ENCODE peak calls at places on chromosomes 13 and 19, in ten cellular contexts. H is choroid plexus epithelial cell; Q is GM23338; O is IMR-90; J is retina; N is GM23248; G is ascending aorta; L is nucleus accumbens; I is activated naive CD4-positive, alpha-beta T cell; E is brain microvascular endothelial cell. B is an unnamed sample.

GRCh38 chr19:21487969-21488368 is 17.4 kb upstream of the ZNF429 start:
- DNase-seq in N (no peak), H (no peak), Q (no peak), E (no peak), I (no peak), J (no peak), O (no peak), G (no peak), L (no peak), B (no peak)

GRCh38 chr19:3576696-3577443 is 4.1 kb downstream of the HMG20B start:
- DNase-seq in J (peak; percentile 79), H (peak; percentile 69), L (peak; percentile 29), O (peak; percentile 43), E (no peak), G (no peak), I (no peak), N (peak; percentile 90), Q (peak; percentile 88), B (no peak)

GRCh38 chr19:10831980-10832658 is 3.9 kb downstream of the TMED1 start:
- DNase-seq in J (no peak), H (no peak), O (no peak), E (no peak), L (no peak), N (no peak), G (no peak), I (no peak), Q (no peak), B (no peak)

GRCh38 chr13:28622286-28622685 is 36.6 kb upstream of the POMP start:
- DNase-seq in Q (no peak), G (peak; percentile 71), H (no peak), E (no peak), I (no peak), O (no peak), L (no peak), N (no peak), J (no peak), B (no peak)

GRCh38 chr13:72726721-72727416 is 560 bp downstream of the MZT1 start:
- DNase-seq in E (peak; percentile 13), H (peak; percentile 23), J (no peak), N (peak; percentile 66), I (peak; percentile 30), O (no peak), G (peak; percentile 66), Q (peak; percentile 75), L (no peak), B (peak; percentile 58)

GRCh38 chr13:72990883-72991282 is 67.9 kb upstream of the KLF5 start:
- DNase-seq in Q (no peak), L (no peak), J (no peak), O (peak; percentile 2), N (no peak), G (no peak), E (no peak), H (no peak), I (no peak), B (no peak)

GRCh38 chr19:19547674-19548345 is 9.7 kb downstream of the CILP2 start:
- DNase-seq in N (no peak), G (no peak), L (no peak), I (no peak), Q (no peak), E (no peak), H (no peak), O (no peak), J (no peak), B (no peak)

GRCh38 chr13:96294930-96295657 is 205.2 kb downstream of the HS6ST3 start:
- DNase-seq in Q (peak; percentile 81), N (no peak), I (no peak), O (no peak), G (no peak), L (no peak), H (no peak), J (no peak), E (no peak), B (no peak)

GRCh38 chr13:29484796-29485195 is 110.7 kb downstream of the SLC7A1 start:
- DNase-seq in E (no peak), I (no peak), Q (no peak), G (peak; percentile 5), H (no peak), J (no peak), L (no peak), O (no peak), N (no peak), B (no peak)

GRCh38 chr13:99709134-99709533 is 207.9 kb downstream of the TM9SF2 start:
- DNase-seq in J (no peak), N (no peak), O (no peak), E (no peak), I (no peak), L (no peak), Q (no peak), G (no peak), H (no peak), B (no peak)

GRCh38 chr19:44212250-44212864 is at the start of gene ZNF227:
- DNase-seq in J (peak; percentile 96), G (peak; percentile 97), I (peak; percentile 72), N (peak; percentile 97), Q (peak; percentile 98), H (peak; percentile 95), E (peak; percentile 91), O (peak; percentile 97), L (peak; percentile 79), B (peak; percentile 89)

GRCh38 chr13:103515410-103515809 is 449.2 kb upstream of the SLC10A2 start:
- DNase-seq in L (no peak), O (no peak), E (no peak), I (no peak), G (no peak), N (no peak), H (no peak), J (no peak), Q (no peak), B (no peak)

GRCh38 chr13:29448124-29448685 is 147.3 kb downstream of the SLC7A1 start:
- DNase-seq in E (no peak), Q (no peak), L (no peak), J (no peak), I (no peak), H (no peak), G (no peak), O (no peak), N (no peak), B (no peak)

GRCh38 chr13:47117268-47117667 is 220.4 kb upstream of the HTR2A start:
- DNase-seq in O (peak; percentile 89), J (no peak), E (peak; percentile 79), Q (no peak), H (peak; percentile 76), N (peak; percentile 82), G (no peak), L (no peak), I (no peak), B (no peak)

GRCh38 chr13:99377641-99378040 is 70.4 kb upstream of the GPR183 start:
- DNase-seq in G (no peak), H (no peak), N (no peak), O (no peak), E (no peak), J (no peak), L (no peak), I (no peak), Q (no peak), B (no peak)

GRCh38 chr19:48510421-48511268 is 990 bp downstream of the LMTK3 start:
- DNase-seq in O (peak; percentile 39), G (peak; percentile 81), L (peak; percentile 63), Q (peak; percentile 92), J (peak; percentile 76), N (peak; percentile 73), E (peak; percentile 27), I (peak; percentile 68), H (peak; percentile 61), B (peak; percentile 86)

GRCh38 chr19:12806242-12807131 is at the start of gene RNASEH2A:
- DNase-seq in H (peak; percentile 94), I (peak; percentile 86), E (peak; percentile 82), O (peak; percentile 86), L (peak; percentile 79), J (peak; percentile 95), N (peak; percentile 97), Q (peak; percentile 95), G (peak; percentile 94), B (peak; percentile 93)

GRCh38 chr13:93254775-93255174 is 28.2 kb downstream of the GPC6 start:
- DNase-seq in I (no peak), E (no peak), H (no peak), J (no peak), N (no peak), L (no peak), G (peak; percentile 62), O (no peak), Q (no peak), B (no peak)

GRCh38 chr19:29524912-29525870 is 603 bp upstream of the VSTM2B start:
- DNase-seq in O (no peak), H (no peak), E (no peak), L (peak; percentile 60), J (peak; percentile 80), Q (peak; percentile 80), I (no peak), G (no peak), N (no peak), B (peak; percentile 21)

GRCh38 chr13:42173789-42174343 is 98.1 kb upstream of the AKAP11 start:
- DNase-seq in L (no peak), I (no peak), J (no peak), E (no peak), Q (peak; percentile 28), O (peak; percentile 18), N (no peak), H (peak; percentile 26), G (no peak), B (no peak)

GRCh38 chr19:46717716-46718143 is 816 bp upstream of the PRKD2 start:
- DNase-seq in J (no peak), E (no peak), H (no peak), N (peak; percentile 45), L (no peak), G (no peak), I (peak; percentile 33), Q (no peak), O (no peak), B (peak; percentile 45)

GRCh38 chr13:101661839-101662238 is 209.4 kb downstream of the ITGBL1 start:
- DNase-seq in L (no peak), G (no peak), I (no peak), J (no peak), N (peak; percentile 41), O (no peak), E (no peak), Q (no peak), H (no peak), B (no peak)

GRCh38 chr19:48351341-48351752 is 12.4 kb downstream of the TMEM143 start:
- DNase-seq in J (peak; percentile 70), I (peak; percentile 72), L (peak; percentile 4), G (peak; percentile 82), O (peak; percentile 26), Q (peak; percentile 88), H (peak; percentile 70), N (peak; percentile 63), E (peak; percentile 55), B (peak; percentile 89)

GRCh38 chr19:3178973-3179738 is 587 bp downstream of the S1PR4 start:
- DNase-seq in Q (no peak), J (no peak), L (no peak), N (no peak), O (no peak), E (no peak), H (no peak), G (no peak), I (peak; percentile 34), B (peak; percentile 55)

GRCh38 chr13:104006625-104007061 is 940.4 kb upstream of the SLC10A2 start:
- DNase-seq in E (no peak), G (no peak), J (peak; percentile 88), N (no peak), L (no peak), O (peak; percentile 50), Q (no peak), I (no peak), H (peak; percentile 28), B (no peak)

GRCh38 chr19:35296644-35297514 is 4.9 kb downstream of the MAG start:
- DNase-seq in L (no peak), N (no peak), Q (no peak), E (no peak), O (no peak), J (no peak), G (no peak), I (no peak), H (no peak), B (no peak)

GRCh38 chr13:67557642-67558241 is 327.6 kb upstream of the PCDH9 start:
- DNase-seq in G (no peak), N (peak; percentile 0), O (no peak), Q (no peak), L (no peak), J (no peak), E (no peak), H (peak; percentile 11), I (no peak), B (no peak)

B was measured in activated CD8-positive, alpha-beta T cell treated with anti-CD3 and anti-CD28 coated beads for 36 hours.